ENCODE peak calls at places on chromosomes 4 and X, in eight cellular contexts. One of them, this sample, is unnamed.
A peak's percentile ranks its signal among the peaks of the same experiment; 100 is the strongest.

GRCh38 chr4:94621491-94622080 is 136.2 kb upstream of the BMPR1B start:
- DNase-seq in uterus: no peak
- DNase-seq in Peyer's patch: no peak
- DNase-seq in HepG2: peak; percentile 28
- DNase-seq in adrenal gland: peak; percentile 26
- DNase-seq in tibial nerve: peak; percentile 48
- DNase-seq in NB4: peak; percentile 44
- DNase-seq in thyroid gland: no peak
- DNase-seq in this sample: no peak

GRCh38 chrX:21638311-21638710 is 19.8 kb downstream of the KLHL34 start:
- DNase-seq in HepG2: no peak
- DNase-seq in adrenal gland: no peak
- DNase-seq in thyroid gland: no peak
- DNase-seq in uterus: no peak
- DNase-seq in NB4: no peak
- DNase-seq in Peyer's patch: no peak
- DNase-seq in tibial nerve: no peak
- DNase-seq in this sample: no peak

GRCh38 chr4:2765832-2766526 is 9.8 kb upstream of the TNIP2 start:
- DNase-seq in thyroid gland: no peak
- DNase-seq in uterus: no peak
- DNase-seq in tibial nerve: no peak
- DNase-seq in adrenal gland: no peak
- DNase-seq in Peyer's patch: no peak
- DNase-seq in NB4: no peak
- DNase-seq in HepG2: no peak
- DNase-seq in this sample: no peak

GRCh38 chr4:98838977-98839618 is 89.8 kb downstream of the EIF4E start:
- DNase-seq in HepG2: no peak
- DNase-seq in Peyer's patch: no peak
- DNase-seq in NB4: peak; percentile 44
- DNase-seq in uterus: no peak
- DNase-seq in thyroid gland: peak; percentile 23
- DNase-seq in tibial nerve: no peak
- DNase-seq in adrenal gland: peak; percentile 10
- DNase-seq in this sample: no peak

GRCh38 chr4:48483777-48484493 is 792 bp downstream of the SLC10A4 start:
- DNase-seq in NB4: no peak
- DNase-seq in uterus: no peak
- DNase-seq in tibial nerve: no peak
- DNase-seq in adrenal gland: no peak
- DNase-seq in thyroid gland: no peak
- DNase-seq in HepG2: no peak
- DNase-seq in Peyer's patch: no peak
- DNase-seq in this sample: no peak

GRCh38 chrX:16479206-16479869 is 170.6 kb upstream of the S100G start:
- DNase-seq in uterus: no peak
- DNase-seq in Peyer's patch: no peak
- DNase-seq in HepG2: peak; percentile 20
- DNase-seq in thyroid gland: no peak
- DNase-seq in adrenal gland: no peak
- DNase-seq in tibial nerve: no peak
- DNase-seq in NB4: no peak
- DNase-seq in this sample: no peak

GRCh38 chr4:15665738-15666365 is 10.7 kb upstream of the FBXL5 start:
- DNase-seq in NB4: peak; percentile 86
- DNase-seq in tibial nerve: no peak
- DNase-seq in uterus: no peak
- DNase-seq in thyroid gland: no peak
- DNase-seq in HepG2: no peak
- DNase-seq in adrenal gland: no peak
- DNase-seq in Peyer's patch: no peak
- DNase-seq in this sample: no peak

GRCh38 chr4:18676136-18676922 is 654.8 kb upstream of the LCORL start:
- DNase-seq in NB4: peak; percentile 7
- DNase-seq in HepG2: no peak
- DNase-seq in uterus: no peak
- DNase-seq in Peyer's patch: no peak
- DNase-seq in adrenal gland: no peak
- DNase-seq in thyroid gland: peak; percentile 20
- DNase-seq in tibial nerve: no peak
- DNase-seq in this sample: no peak

GRCh38 chr4:123976285-123976684 is 579.7 kb downstream of the SPRY1 start:
- DNase-seq in adrenal gland: no peak
- DNase-seq in NB4: no peak
- DNase-seq in HepG2: no peak
- DNase-seq in tibial nerve: no peak
- DNase-seq in thyroid gland: no peak
- DNase-seq in uterus: no peak
- DNase-seq in Peyer's patch: no peak
- DNase-seq in this sample: no peak

GRCh38 chr4:67575232-67575888 is 16.8 kb downstream of the STAP1 start:
- DNase-seq in tibial nerve: no peak
- DNase-seq in NB4: peak; percentile 71
- DNase-seq in thyroid gland: no peak
- DNase-seq in uterus: no peak
- DNase-seq in HepG2: no peak
- DNase-seq in adrenal gland: no peak
- DNase-seq in Peyer's patch: no peak
- DNase-seq in this sample: no peak

GRCh38 chr4:188008377-188008776 is 12.8 kb downstream of the ZFP42 start:
- DNase-seq in HepG2: no peak
- DNase-seq in Peyer's patch: no peak
- DNase-seq in NB4: peak; percentile 5
- DNase-seq in thyroid gland: no peak
- DNase-seq in uterus: no peak
- DNase-seq in tibial nerve: no peak
- DNase-seq in adrenal gland: peak; percentile 8
- DNase-seq in this sample: no peak

GRCh38 chr4:123060039-123060770 is 137.8 kb upstream of the NUDT6 start:
- DNase-seq in adrenal gland: no peak
- DNase-seq in tibial nerve: no peak
- DNase-seq in NB4: no peak
- DNase-seq in HepG2: no peak
- DNase-seq in Peyer's patch: no peak
- DNase-seq in thyroid gland: no peak
- DNase-seq in uterus: no peak
- DNase-seq in this sample: no peak

GRCh38 chr4:80184053-80184790 is 13.1 kb upstream of the PRDM8 start:
- DNase-seq in uterus: peak; percentile 88
- DNase-seq in NB4: peak; percentile 94
- DNase-seq in tibial nerve: peak; percentile 83
- DNase-seq in Peyer's patch: peak; percentile 90
- DNase-seq in adrenal gland: peak; percentile 76
- DNase-seq in thyroid gland: peak; percentile 77
- DNase-seq in HepG2: peak; percentile 32
- DNase-seq in this sample: peak; percentile 97

GRCh38 chr4:8695237-8696219 is 103.0 kb downstream of the CPZ start:
- DNase-seq in adrenal gland: no peak
- DNase-seq in tibial nerve: no peak
- DNase-seq in HepG2: no peak
- DNase-seq in uterus: no peak
- DNase-seq in NB4: no peak
- DNase-seq in Peyer's patch: no peak
- DNase-seq in thyroid gland: no peak
- DNase-seq in this sample: peak; percentile 59

GRCh38 chr4:104146048-104146447 is 348.6 kb downstream of the CXXC4 start:
- DNase-seq in tibial nerve: no peak
- DNase-seq in uterus: no peak
- DNase-seq in Peyer's patch: no peak
- DNase-seq in thyroid gland: no peak
- DNase-seq in adrenal gland: no peak
- DNase-seq in NB4: no peak
- DNase-seq in HepG2: no peak
- DNase-seq in this sample: no peak

GRCh38 chr4:72977936-72978485 is 91.5 kb downstream of the COX18 start:
- DNase-seq in HepG2: no peak
- DNase-seq in NB4: no peak
- DNase-seq in uterus: no peak
- DNase-seq in adrenal gland: no peak
- DNase-seq in tibial nerve: no peak
- DNase-seq in thyroid gland: no peak
- DNase-seq in Peyer's patch: no peak
- DNase-seq in this sample: no peak

GRCh38 chr4:181674315-181674714 is 568.9 kb upstream of the TENM3 start:
- DNase-seq in Peyer's patch: no peak
- DNase-seq in uterus: no peak
- DNase-seq in NB4: no peak
- DNase-seq in tibial nerve: no peak
- DNase-seq in HepG2: no peak
- DNase-seq in adrenal gland: no peak
- DNase-seq in thyroid gland: no peak
- DNase-seq in this sample: no peak

GRCh38 chr4:169179609-169180526 is 90.9 kb downstream of the SH3RF1 start:
- DNase-seq in tibial nerve: no peak
- DNase-seq in Peyer's patch: no peak
- DNase-seq in adrenal gland: no peak
- DNase-seq in NB4: no peak
- DNase-seq in HepG2: no peak
- DNase-seq in uterus: no peak
- DNase-seq in thyroid gland: peak; percentile 52
- DNase-seq in this sample: no peak

GRCh38 chrX:40154853-40155616 is 57.3 kb upstream of the BCOR start:
- DNase-seq in Peyer's patch: no peak
- DNase-seq in tibial nerve: peak; percentile 80
- DNase-seq in adrenal gland: peak; percentile 91
- DNase-seq in NB4: peak; percentile 95
- DNase-seq in uterus: peak; percentile 86
- DNase-seq in HepG2: peak; percentile 87
- DNase-seq in thyroid gland: peak; percentile 72
- DNase-seq in this sample: no peak

GRCh38 chr4:154928640-154929257 is 147.7 kb downstream of the RBM46 start:
- DNase-seq in adrenal gland: no peak
- DNase-seq in HepG2: peak; percentile 32
- DNase-seq in tibial nerve: no peak
- DNase-seq in NB4: peak; percentile 15
- DNase-seq in thyroid gland: peak; percentile 64
- DNase-seq in uterus: no peak
- DNase-seq in Peyer's patch: no peak
- DNase-seq in this sample: no peak

GRCh38 chr4:7157140-7157488 is 35.2 kb upstream of the SORCS2 start:
- DNase-seq in thyroid gland: no peak
- DNase-seq in Peyer's patch: no peak
- DNase-seq in HepG2: no peak
- DNase-seq in tibial nerve: no peak
- DNase-seq in NB4: no peak
- DNase-seq in adrenal gland: no peak
- DNase-seq in uterus: no peak
- DNase-seq in this sample: peak; percentile 84

DNA sequence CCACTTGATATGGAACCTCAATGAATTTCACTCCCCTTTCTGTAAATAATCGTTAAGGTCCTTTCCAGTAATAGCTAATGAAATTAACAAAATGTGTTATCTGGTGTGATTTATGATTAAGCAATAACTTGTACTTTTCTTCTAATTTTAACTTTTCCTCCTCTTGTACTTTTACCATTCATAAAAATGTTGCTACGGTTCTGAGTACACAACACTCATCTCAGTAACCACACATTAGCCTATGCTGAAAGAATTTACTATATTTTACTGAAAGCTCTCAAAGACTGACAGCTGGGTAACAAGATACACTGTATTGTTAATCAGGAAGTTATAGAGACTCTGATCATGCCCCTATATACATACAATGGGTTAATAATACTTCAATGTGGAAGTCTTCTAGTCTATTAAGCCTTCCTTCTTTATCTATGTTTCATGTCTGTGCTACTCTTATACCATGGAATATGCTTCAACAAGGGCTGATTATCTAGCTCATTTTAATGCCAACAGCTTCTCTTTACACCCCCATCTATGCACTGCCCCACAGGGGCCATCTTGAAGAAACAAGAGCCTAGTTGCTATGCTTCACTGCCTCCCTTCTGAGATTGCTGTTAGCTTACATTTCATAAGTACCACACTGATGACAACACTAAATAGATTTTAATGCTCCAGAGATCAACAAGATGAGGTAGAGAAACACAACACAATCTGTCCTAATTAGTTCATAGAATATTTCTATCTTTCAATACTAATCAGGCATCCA is 39.1 kb downstream of the LAMP2 start:
- DNase-seq in NB4: no peak
- DNase-seq in HepG2: no peak
- DNase-seq in Peyer's patch: no peak
- DNase-seq in uterus: no peak
- DNase-seq in adrenal gland: no peak
- DNase-seq in thyroid gland: no peak
- DNase-seq in tibial nerve: no peak
- DNase-seq in this sample: no peak
- TF ChIP-seq POLR2A in NB4: no peak
- TF ChIP-seq POLR2A in HepG2: no peak
- TF ChIP-seq POLR2A in Peyer's patch: no peak
- TF ChIP-seq POLR2A in uterus: no peak
- TF ChIP-seq POLR2A in adrenal gland: no peak
- TF ChIP-seq POLR2A in thyroid gland: no peak
- TF ChIP-seq POLR2A in tibial nerve: no peak
- TF ChIP-seq POLR2A in this sample: no peak

GRCh38 chr4:76600447-76600846 is 165.4 kb downstream of the SHROOM3 start:
- DNase-seq in uterus: no peak
- DNase-seq in NB4: no peak
- DNase-seq in thyroid gland: no peak
- DNase-seq in adrenal gland: no peak
- DNase-seq in HepG2: no peak
- DNase-seq in tibial nerve: no peak
- DNase-seq in Peyer's patch: no peak
- DNase-seq in this sample: no peak
- H3K4me3 ChIP-seq in uterus: no peak overlapping the region
- H3K4me3 ChIP-seq in NB4: no peak overlapping the region
- H3K4me3 ChIP-seq in thyroid gland: no peak overlapping the region
- H3K4me3 ChIP-seq in adrenal gland: no peak overlapping the region
- H3K4me3 ChIP-seq in HepG2: no peak overlapping the region
- H3K4me3 ChIP-seq in tibial nerve: no peak overlapping the region
- H3K4me3 ChIP-seq in Peyer's patch: no peak overlapping the region
- H3K4me3 ChIP-seq in this sample: no peak overlapping the region

DNA sequence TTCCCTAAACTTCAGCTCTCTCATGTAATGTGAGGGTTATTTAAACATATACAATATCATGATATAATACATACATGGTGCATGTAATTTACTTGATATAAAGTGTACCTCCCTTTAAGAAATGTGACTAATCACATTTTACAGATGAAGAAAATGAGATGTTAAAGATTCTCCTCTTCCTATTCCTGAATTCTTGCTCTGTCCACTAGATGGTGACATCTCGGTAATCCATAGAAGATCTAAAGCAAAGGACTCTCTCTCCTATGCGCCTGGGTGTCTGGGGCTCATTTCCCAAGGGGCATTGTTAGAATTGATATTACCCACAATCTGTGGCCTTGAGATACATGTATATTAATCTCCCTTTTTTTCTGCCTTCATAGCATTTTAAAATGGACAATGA is 804.9 kb downstream of the RAB28 start:
- DNase-seq in thyroid gland: no peak
- DNase-seq in adrenal gland: no peak
- DNase-seq in Peyer's patch: no peak
- DNase-seq in uterus: no peak
- DNase-seq in tibial nerve: no peak
- DNase-seq in HepG2: peak; percentile 2
- DNase-seq in NB4: peak; percentile 33
- DNase-seq in this sample: no peak
- TF ChIP-seq CTCF in thyroid gland: no peak
- TF ChIP-seq CTCF in adrenal gland: peak; percentile 38
- TF ChIP-seq CTCF in Peyer's patch: no peak
- TF ChIP-seq CTCF in uterus: no peak
- TF ChIP-seq CTCF in tibial nerve: no peak
- TF ChIP-seq CTCF in HepG2: peak; percentile 45
- TF ChIP-seq CTCF in NB4: peak; percentile 61
- TF ChIP-seq CTCF in this sample: no peak

GRCh38 chrX:41238543-41238942 is 95.4 kb upstream of the DDX3X start:
- DNase-seq in tibial nerve: no peak
- DNase-seq in Peyer's patch: no peak
- DNase-seq in NB4: peak; percentile 74
- DNase-seq in thyroid gland: no peak
- DNase-seq in adrenal gland: no peak
- DNase-seq in uterus: no peak
- DNase-seq in HepG2: no peak
- DNase-seq in this sample: no peak
- TF ChIP-seq POLR2A in tibial nerve: no peak
- TF ChIP-seq POLR2A in Peyer's patch: no peak
- TF ChIP-seq POLR2A in NB4: no peak
- TF ChIP-seq POLR2A in thyroid gland: no peak
- TF ChIP-seq POLR2A in adrenal gland: no peak
- TF ChIP-seq POLR2A in uterus: no peak
- TF ChIP-seq POLR2A in HepG2: no peak
- TF ChIP-seq POLR2A in this sample: no peak

This sample was measured in lower leg skin.